ENCODE peak calls at places on chromosome 22, in nine cellular contexts. E is thoracic aorta, W is PC-3, I is DND-41, V is gastrocnemius medialis, J is mesendoderm, S is RWPE2, M is PC-9, C is SJSA1. B is an unnamed sample.

GRCh38 chr22:29328566-29329500 is 13.3 kb upstream of the RASL10A start:
- DNase-seq in J (no peak), E (no peak), C (no peak), S (no peak), V (peak; percentile 90), I (no peak), M (no peak), W (no peak), B (no peak)

GRCh38 chr22:32050678-32051515 is 7.8 kb downstream of the SLC5A1 start:
- DNase-seq in J (peak; percentile 69), I (peak; percentile 66), W (peak; percentile 88), E (no peak), V (peak; percentile 92), S (peak; percentile 88), C (peak; percentile 60), M (peak; percentile 96), B (no peak)

GRCh38 chr22:19228174-19228573 is 49.6 kb upstream of the SLC25A1 start:
- DNase-seq in C (no peak), S (no peak), E (no peak), I (no peak), V (no peak), J (no peak), W (no peak), M (no peak), B (no peak)

GRCh38 chr22:38843716-38844660 is at the start of gene NPTXR:
- DNase-seq in E (no peak), C (no peak), W (peak; percentile 42), I (peak; percentile 25), V (peak; percentile 36), M (no peak), S (no peak), J (peak; percentile 61), B (no peak)

GRCh38 chr22:44721206-44721605 is 19.2 kb downstream of the PRR5 start:
- DNase-seq in S (no peak), I (no peak), J (peak; percentile 56), W (no peak), E (no peak), M (no peak), V (no peak), C (no peak), B (no peak)

GRCh38 chr22:44884968-44885805 is 124.6 kb downstream of the PHF21B start:
- DNase-seq in W (peak; percentile 80), I (no peak), J (peak; percentile 51), C (no peak), S (no peak), M (peak; percentile 70), E (no peak), V (no peak), B (no peak)

GRCh38 chr22:36143956-36144355 is 16.6 kb downstream of the APOL3 start:
- DNase-seq in C (no peak), I (no peak), S (no peak), W (no peak), E (no peak), V (no peak), M (peak; percentile 25), J (no peak), B (no peak)

GRCh38 chr22:25232301-25232700 is 12.9 kb downstream of the CRYBB2 start:
- DNase-seq in V (no peak), W (no peak), E (no peak), M (no peak), I (no peak), S (no peak), J (peak; percentile 42), C (no peak), B (no peak)

GRCh38 chr22:38451404-38451803 is 3.6 kb downstream of the KCNJ4 start:
- DNase-seq in E (no peak), C (no peak), S (no peak), M (no peak), V (no peak), W (no peak), J (no peak), I (no peak), B (no peak)

GRCh38 chr22:17764036-17764435 is 10.2 kb downstream of the BID start:
- DNase-seq in C (no peak), E (no peak), M (no peak), S (no peak), W (no peak), J (no peak), V (no peak), I (no peak), B (no peak)

GRCh38 chr22:36467946-36468345 is 13.5 kb downstream of the TXN2 start:
- DNase-seq in E (no peak), I (peak; percentile 79), M (peak; percentile 89), S (peak; percentile 91), V (peak; percentile 87), C (peak; percentile 96), W (peak; percentile 89), J (no peak), B (no peak)

DNA sequence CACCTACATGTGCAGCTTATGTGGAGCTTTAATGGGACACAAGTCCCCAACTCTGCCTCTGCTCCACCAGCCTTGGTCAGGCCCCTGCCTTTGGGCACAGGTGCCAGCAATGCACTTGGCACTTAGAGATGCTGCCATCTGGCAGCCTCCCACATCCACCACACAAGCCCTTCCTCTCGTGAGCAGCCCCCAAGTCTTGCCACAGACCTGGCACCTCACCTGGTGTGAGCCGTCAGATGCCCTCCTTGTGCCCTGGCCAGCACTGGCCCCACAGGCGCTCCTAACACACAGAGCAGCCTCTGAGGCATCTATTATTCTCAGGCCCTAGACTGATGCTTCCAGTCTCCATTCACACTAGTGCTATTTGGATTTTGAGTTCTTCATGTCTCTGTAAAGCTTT is 24.5 kb upstream of the SERPIND1 start:
- DNase-seq in I (no peak), W (no peak), E (no peak), C (no peak), S (no peak), V (no peak), M (no peak), J (no peak), B (no peak)
- H3K27ac ChIP-seq in I (no peak overlapping the region), W (no peak overlapping the region), E (no peak overlapping the region), C (no peak overlapping the region), S (no peak overlapping the region), V (no peak overlapping the region), M (no peak overlapping the region), J (no peak overlapping the region), B (no peak overlapping the region)

GRCh38 chr22:23283591-23284503 is 103.5 kb downstream of the BCR start:
- DNase-seq in W (no peak), M (no peak), S (peak; percentile 55), I (no peak), E (no peak), V (no peak), J (no peak), C (no peak), B (no peak)
- H3K4me1 ChIP-seq in W (peaks cover 18% of the 10 kb centered on the region), M (peaks cover 18% of the 10 kb centered on the region), S (peaks cover 36% of the 10 kb centered on the region), I (no peaks in the 10 kb centered on the region), E (peaks cover 48% of the 10 kb centered on the region), V (no peaks in the 10 kb centered on the region), J (no peaks in the 10 kb centered on the region), C (peaks cover 53% of the 10 kb centered on the region), B (no peaks in the 10 kb centered on the region)

GRCh38 chr22:24063361-24063760 is 52.3 kb downstream of the CABIN1 start:
- DNase-seq in V (no peak), C (no peak), M (no peak), E (no peak), I (no peak), S (no peak), W (no peak), J (no peak), B (no peak)
- H3K36me3 ChIP-seq in V (no peaks in the 10 kb centered on the region), C (peaks cover 74% of the 10 kb centered on the region), M (no peaks in the 10 kb centered on the region), E (peaks cover 25% of the 10 kb centered on the region), I (peaks cover 86% of the 10 kb centered on the region), S (peaks cover 60% of the 10 kb centered on the region), W (peaks cover 30% of the 10 kb centered on the region), J (peaks cover 11% of the 10 kb centered on the region), B (no peaks in the 10 kb centered on the region)

GRCh38 chr22:27501191-27501936 is 300.2 kb downstream of the MN1 start:
- DNase-seq in E (no peak), W (no peak), I (no peak), S (no peak), V (peak; percentile 80), J (no peak), C (no peak), M (no peak), B (no peak)

GRCh38 chr22:27504854-27505253 is 296.7 kb downstream of the MN1 start:
- DNase-seq in S (no peak), W (no peak), E (no peak), C (no peak), J (no peak), I (no peak), M (no peak), V (peak; percentile 56), B (no peak)

GRCh38 chr22:27499121-27499520 is 302.4 kb downstream of the MN1 start:
- DNase-seq in J (no peak), E (no peak), V (no peak), I (no peak), S (no peak), M (no peak), C (no peak), W (no peak), B (no peak)

GRCh38 chr22:27504360-27504759 is 297.2 kb downstream of the MN1 start:
- DNase-seq in V (peak; percentile 85), W (no peak), C (no peak), E (no peak), M (no peak), J (no peak), I (no peak), S (no peak), B (no peak)

DNA sequence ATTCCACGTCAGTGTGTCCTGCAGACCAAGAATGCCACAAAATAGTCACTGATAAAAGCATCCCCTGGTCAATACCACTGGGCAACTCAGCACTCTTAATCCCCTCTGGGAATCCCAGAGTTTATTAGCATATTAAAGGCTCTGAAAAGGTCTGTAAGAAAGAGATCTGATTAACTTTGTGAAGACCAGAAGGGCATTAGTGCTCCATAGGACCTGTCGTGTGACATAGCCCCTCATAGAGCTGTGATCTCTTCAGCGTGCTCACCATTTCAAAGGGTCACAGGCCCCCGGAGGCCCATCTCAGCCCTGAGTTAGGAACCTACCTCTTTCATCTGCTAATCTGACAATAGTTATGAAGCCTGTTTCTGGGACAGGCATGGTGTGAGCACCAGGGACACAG is 299.2 kb downstream of the MN1 start:
- DNase-seq in W (no peak), I (no peak), C (no peak), E (no peak), M (no peak), V (no peak), J (no peak), S (no peak), B (no peak)
- H3K27ac ChIP-seq in W (no peak overlapping the region), I (no peak overlapping the region), C (no peak overlapping the region), E (no peak overlapping the region), M (no peak overlapping the region), V (peak overlapping the region; percentile 84), J (no peak overlapping the region), S (no peak overlapping the region), B (no peak overlapping the region)

DNA sequence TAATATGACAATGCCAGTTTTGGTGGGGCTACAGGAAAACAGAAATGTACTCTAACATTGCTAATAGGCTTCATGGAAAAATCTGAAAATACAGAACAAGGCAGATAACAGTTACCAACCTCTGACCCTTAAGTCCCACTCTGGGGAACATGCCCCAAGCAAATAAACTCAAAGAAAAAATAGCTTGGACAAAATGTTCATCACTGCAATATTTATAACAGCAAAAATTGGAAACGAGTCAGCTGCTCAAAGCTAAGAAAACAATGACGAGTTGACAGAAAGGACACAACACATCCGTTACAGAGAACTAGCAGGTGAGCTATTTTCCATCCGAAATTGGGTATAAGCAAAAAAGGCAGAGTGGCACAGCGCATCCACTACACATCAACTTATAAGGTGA is 70.5 kb downstream of the PACSIN2 start:
- DNase-seq in W (no peak), J (no peak), C (no peak), M (peak; percentile 34), S (no peak), I (no peak), V (no peak), E (no peak), B (no peak)
- H3K4me1 ChIP-seq in W (peaks cover 53% of the 10 kb centered on the region), J (peaks cover 14% of the 10 kb centered on the region), C (peaks cover 57% of the 10 kb centered on the region), M (peaks cover 70% of the 10 kb centered on the region), S (peaks cover 44% of the 10 kb centered on the region), I (no peaks in the 10 kb centered on the region), V (peaks cover 92% of the 10 kb centered on the region), E (peaks cover 100% of the 10 kb centered on the region), B (peaks cover 4% of the 10 kb centered on the region)